ENCODE peak calls at places on chromosomes 6 and 20, in nine cellular contexts. T, P, I, Q, B, L, Z, K and C are unnamed samples.

GRCh38 chr20:35087355-35087754 is 5.3 kb downstream of the TRPC4AP start:
- DNase-seq in T (no peak), P (no peak), I (no peak), Q (no peak), B (no peak), L (no peak), Z (no peak), K (no peak), C (no peak)

GRCh38 chr6:15384901-15385300 is 139.0 kb downstream of the JARID2 start:
- DNase-seq in T (no peak), P (no peak), I (no peak), Q (no peak), B (no peak), L (no peak), Z (no peak), K (no peak), C (no peak)

GRCh38 chr6:158960046-158960445 is 40.0 kb downstream of the RSPH3 start:
- DNase-seq in T (no peak), P (no peak), I (no peak), Q (no peak), B (no peak), L (no peak), Z (no peak), K (no peak), C (no peak)

GRCh38 chr20:39897058-39897457 is 792.0 kb downstream of the MAFB start:
- DNase-seq in T (no peak), P (peak; percentile 93), I (no peak), Q (no peak), B (no peak), L (no peak), Z (no peak), K (no peak), C (peak; percentile 96)

GRCh38 chr6:51813904-51814303 is 273.5 kb downstream of the PKHD1 start:
- DNase-seq in T (no peak), P (no peak), I (no peak), Q (no peak), B (no peak), L (no peak), Z (no peak), K (no peak), C (no peak)

GRCh38 chr6:157767071-157767750 is 55.8 kb upstream of the SNX9 start:
- DNase-seq in T (no peak), P (no peak), I (no peak), Q (no peak), B (no peak), L (no peak), Z (no peak), K (no peak), C (no peak)

GRCh38 chr6:31834367-31834703 is 6.8 kb downstream of the HSPA1B start:
- DNase-seq in T (peak; percentile 90), P (peak; percentile 95), I (peak; percentile 91), Q (peak; percentile 90), B (peak; percentile 54), L (peak; percentile 86), Z (peak; percentile 95), K (peak; percentile 90), C (peak; percentile 73)

GRCh38 chr6:52634211-52634610 is 36.7 kb upstream of the TMEM14A start:
- DNase-seq in T (no peak), P (peak; percentile 34), I (no peak), Q (no peak), B (no peak), L (no peak), Z (no peak), K (no peak), C (no peak)

GRCh38 chr6:96499781-96500180 is 21.8 kb upstream of the UFL1 start:
- DNase-seq in T (no peak), P (no peak), I (no peak), Q (no peak), B (no peak), L (no peak), Z (no peak), K (no peak), C (no peak)

GRCh38 chr20:8215516-8215915 is 83.5 kb downstream of the PLCB1 start:
- DNase-seq in T (no peak), P (no peak), I (no peak), Q (peak; percentile 11), B (no peak), L (no peak), Z (no peak), K (no peak), C (peak; percentile 34)

GRCh38 chr6:108116781-108117426 is 42.4 kb upstream of the OSTM1 start:
- DNase-seq in T (no peak), P (no peak), I (no peak), Q (no peak), B (peak; percentile 8), L (peak; percentile 36), Z (no peak), K (peak; percentile 66), C (no peak)

GRCh38 chr6:108114861-108115597 is 40.5 kb upstream of the OSTM1 start:
- DNase-seq in T (peak; percentile 64), P (peak; percentile 76), I (peak; percentile 48), Q (peak; percentile 60), B (peak; percentile 24), L (peak; percentile 78), Z (peak; percentile 88), K (peak; percentile 90), C (peak; percentile 59)

GRCh38 chr6:108116424-108116780 is 41.9 kb upstream of the OSTM1 start:
- DNase-seq in T (no peak), P (no peak), I (no peak), Q (no peak), B (no peak), L (no peak), Z (no peak), K (no peak), C (no peak)

GRCh38 chr6:108113557-108114519 is 39.3 kb upstream of the OSTM1 start:
- DNase-seq in T (peak; percentile 16), P (peak; percentile 74), I (peak; percentile 59), Q (peak; percentile 39), B (no peak), L (peak; percentile 81), Z (no peak), K (peak; percentile 90), C (peak; percentile 53)

DNA sequence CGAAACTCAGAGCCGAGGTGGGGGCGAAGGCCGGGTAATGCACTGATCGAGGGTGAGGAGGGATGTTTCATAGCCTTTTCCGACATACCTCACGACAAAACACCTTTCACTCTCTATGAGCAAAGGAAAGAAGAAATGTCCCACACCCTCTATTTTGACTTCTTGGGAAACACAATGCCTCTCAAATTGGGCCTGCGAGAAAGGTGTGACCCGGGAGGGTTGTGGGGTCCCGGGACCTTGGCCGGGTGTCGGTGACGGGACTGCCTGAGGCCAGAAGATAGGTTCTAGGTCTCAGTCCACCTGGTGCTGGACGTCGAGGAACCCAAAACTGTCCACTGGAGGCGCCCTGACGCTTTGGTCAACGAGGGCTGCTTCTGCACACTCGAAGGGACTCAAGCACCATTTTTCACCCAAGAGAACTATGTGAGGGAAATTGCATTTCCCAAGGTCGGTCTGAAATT is 41.1 kb upstream of the OSTM1 start:
- DNase-seq in T (peak; percentile 25), P (peak; percentile 66), I (peak; percentile 46), Q (no peak), B (no peak), L (peak; percentile 69), Z (no peak), K (peak; percentile 89), C (no peak)
- H3K27me3 ChIP-seq in T (peaks cover 100% of the 10 kb centered on the region), P (peaks cover 65% of the 10 kb centered on the region), I (peaks cover 100% of the 10 kb centered on the region), Q (peaks cover 95% of the 10 kb centered on the region), B (peaks cover 8% of the 10 kb centered on the region), L (peaks cover 78% of the 10 kb centered on the region), Z (no peaks in the 10 kb centered on the region), K (peaks cover 100% of the 10 kb centered on the region), C (peaks cover 52% of the 10 kb centered on the region)

DNA sequence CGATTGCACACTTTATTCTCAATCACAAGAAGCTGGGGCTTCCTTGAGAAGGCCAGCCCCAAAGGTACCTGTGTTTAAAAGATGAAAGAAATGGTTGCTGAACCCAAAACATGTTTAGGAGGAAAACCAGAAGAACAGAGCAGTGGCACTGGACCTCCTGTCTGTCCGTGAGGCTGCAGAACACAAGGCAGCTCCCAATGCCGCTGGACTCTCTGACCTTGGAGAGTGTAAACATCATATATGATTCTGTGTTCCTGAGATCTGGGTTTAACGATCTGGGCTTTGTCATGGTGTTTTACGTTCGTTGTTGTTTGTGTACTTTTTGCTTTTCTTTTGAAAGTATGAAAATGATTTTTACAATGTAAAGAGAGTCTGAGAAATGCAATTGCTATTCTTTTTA is 106.1 kb downstream of the SLC22A3 start:
- DNase-seq in T (no peak), P (no peak), I (no peak), Q (no peak), B (no peak), L (no peak), Z (no peak), K (no peak), C (no peak)
- H3K27ac ChIP-seq in T (no peak overlapping the region), P (no peak overlapping the region), I (no peak overlapping the region), Q (no peak overlapping the region), B (no peak overlapping the region), L (no peak overlapping the region), Z (no peak overlapping the region), K (no peak overlapping the region), C (no peak overlapping the region)

GRCh38 chr6:29130644-29131043 is 22.8 kb downstream of the OR2J3 start:
- DNase-seq in T (no peak), P (no peak), I (no peak), Q (no peak), B (no peak), L (no peak), Z (no peak), K (no peak), C (no peak)
- H3K27me3 ChIP-seq in T (peaks cover 17% of the 10 kb centered on the region), P (no peaks in the 10 kb centered on the region), I (peaks cover 3% of the 10 kb centered on the region), Q (no peaks in the 10 kb centered on the region), B (no peaks in the 10 kb centered on the region), L (no peaks in the 10 kb centered on the region), Z (no peaks in the 10 kb centered on the region), K (no peaks in the 10 kb centered on the region), C (no peaks in the 10 kb centered on the region)

GRCh38 chr6:106448000-106448426 is 87.5 kb downstream of the CRYBG1 start:
- DNase-seq in T (peak; percentile 34), P (no peak), I (no peak), Q (peak; percentile 11), B (no peak), L (no peak), Z (no peak), K (no peak), C (no peak)

GRCh38 chr6:106451419-106451818 is 90.9 kb downstream of the CRYBG1 start:
- DNase-seq in T (no peak), P (peak; percentile 44), I (no peak), Q (no peak), B (no peak), L (no peak), Z (no peak), K (no peak), C (peak; percentile 40)

GRCh38 chr6:106453756-106454367 is 93.3 kb downstream of the CRYBG1 start:
- DNase-seq in T (no peak), P (no peak), I (no peak), Q (no peak), B (no peak), L (peak; percentile 53), Z (no peak), K (peak; percentile 73), C (no peak)

GRCh38 chr6:106452628-106453027 is 92.1 kb downstream of the CRYBG1 start:
- DNase-seq in T (no peak), P (peak; percentile 43), I (no peak), Q (no peak), B (no peak), L (no peak), Z (no peak), K (no peak), C (no peak)

DNA sequence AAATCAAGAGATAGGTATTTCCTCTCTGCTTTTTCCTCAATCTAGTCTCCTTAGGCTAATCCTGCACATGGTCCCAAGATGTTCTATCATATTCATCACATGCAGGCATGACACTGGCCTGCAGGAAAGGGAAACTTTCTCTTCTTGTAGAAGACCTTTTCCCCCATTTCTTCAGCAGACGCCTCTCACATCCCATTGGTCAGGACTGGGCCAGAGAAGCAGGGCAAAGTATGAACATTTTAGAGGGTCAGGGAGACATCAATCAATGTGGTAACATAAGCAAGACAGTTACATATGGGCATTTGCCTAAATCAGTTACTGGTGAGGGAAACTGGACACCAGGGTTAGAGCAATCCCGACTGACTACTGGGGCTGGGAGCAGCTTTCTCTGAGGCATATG is 90.1 kb downstream of the CRYBG1 start:
- DNase-seq in T (no peak), P (no peak), I (no peak), Q (no peak), B (no peak), L (no peak), Z (no peak), K (no peak), C (no peak)
- H3K27ac ChIP-seq in T (no peak overlapping the region), P (no peak overlapping the region), I (no peak overlapping the region), Q (no peak overlapping the region), B (no peak overlapping the region), L (no peak overlapping the region), Z (no peak overlapping the region), K (no peak overlapping the region), C (no peak overlapping the region)